ENCODE peak calls at places on chromosomes 5 and 9, in nine cellular contexts. T is epithelial cell of esophagus; N is CD8-positive, alpha-beta T cell; M is BJ; E is mesothelial cell of epicardium; I is A549; Q is RWPE1; W is ovary; L is GM10248. X is an unnamed sample.
A peak's percentile ranks its signal among the peaks of the same experiment; 100 is the strongest.

GRCh38 chr5:107919361-107919760 is 248.6 kb upstream of the EFNA5 start:
- DNase-seq in T (no peak), N (no peak), M (no peak), E (no peak), I (no peak), Q (no peak), W (no peak), L (no peak), X (no peak)

GRCh38 chr9:135914921-135915320 is 7.6 kb upstream of the CAMSAP1 start:
- DNase-seq in T (no peak), N (no peak), M (no peak), E (no peak), I (no peak), Q (no peak), W (no peak), L (no peak), X (no peak)

GRCh38 chr5:80275347-80275746 is 19.5 kb upstream of the SERINC5 start:
- DNase-seq in T (peak; percentile 16), N (peak; percentile 33), M (no peak), E (no peak), I (no peak), Q (no peak), W (no peak), L (no peak), X (no peak)

GRCh38 chr5:994821-995220 is 13.8 kb upstream of the NKD2 start:
- DNase-seq in T (no peak), N (no peak), M (no peak), E (no peak), I (no peak), Q (no peak), W (no peak), L (no peak), X (peak; percentile 7)

GRCh38 chr9:135032041-135032835 is 55.2 kb upstream of the OLFM1 start:
- DNase-seq in T (no peak), N (no peak), M (no peak), E (no peak), I (no peak), Q (no peak), W (no peak), L (no peak), X (no peak)

GRCh38 chr5:1805326-1805725 is 4.1 kb downstream of the NDUFS6 start:
- DNase-seq in T (no peak), N (no peak), M (no peak), E (no peak), I (no peak), Q (no peak), W (no peak), L (no peak), X (no peak)

GRCh38 chr9:73855206-73855605 is 641.9 kb upstream of the RORB start:
- DNase-seq in T (no peak), N (no peak), M (no peak), E (no peak), I (no peak), Q (no peak), W (no peak), L (no peak), X (no peak)

GRCh38 chr5:74766348-74766886 is 500 bp downstream of the GFM2 start:
- DNase-seq in T (peak; percentile 77), N (no peak), M (no peak), E (no peak), I (peak; percentile 66), Q (peak; percentile 75), W (no peak), L (peak; percentile 72), X (no peak)

GRCh38 chr9:112548836-112549235 is 62.2 kb downstream of the KIAA1958 start:
- DNase-seq in T (no peak), N (no peak), M (no peak), E (no peak), I (no peak), Q (no peak), W (no peak), L (no peak), X (no peak)

GRCh38 chr5:61342066-61342465 is 10.0 kb downstream of the ZSWIM6 start:
- DNase-seq in T (peak; percentile 60), N (no peak), M (peak; percentile 47), E (no peak), I (no peak), Q (peak; percentile 64), W (no peak), L (no peak), X (no peak)

GRCh38 chr5:72246239-72246580 is 73.8 kb downstream of the MRPS27 start:
- DNase-seq in T (peak; percentile 54), N (no peak), M (no peak), E (no peak), I (peak; percentile 17), Q (no peak), W (no peak), L (no peak), X (no peak)

GRCh38 chr9:28779240-28779639 is 1206.0 kb upstream of the C9orf72 start:
- DNase-seq in T (peak; percentile 85), N (no peak), M (no peak), E (no peak), I (no peak), Q (peak; percentile 34), W (no peak), L (no peak), X (no peak)

GRCh38 chr5:35880166-35880565 is 23.5 kb downstream of the IL7R start:
- DNase-seq in T (no peak), N (no peak), M (no peak), E (no peak), I (no peak), Q (no peak), W (no peak), L (no peak), X (no peak)

GRCh38 chr5:78496373-78496772 is 136.0 kb downstream of the SCAMP1 start:
- DNase-seq in T (peak; percentile 71), N (no peak), M (no peak), E (no peak), I (no peak), Q (no peak), W (no peak), L (no peak), X (no peak)

GRCh38 chr5:178162481-178162880 is 8.8 kb upstream of the NHP2 start:
- DNase-seq in T (no peak), N (no peak), M (no peak), E (no peak), I (no peak), Q (no peak), W (no peak), L (no peak), X (no peak)

GRCh38 chr5:54644226-54644625 is 126.7 kb downstream of the SNX18 start:
- DNase-seq in T (peak; percentile 96), N (no peak), M (no peak), E (no peak), I (no peak), Q (peak; percentile 96), W (no peak), L (no peak), X (no peak)

GRCh38 chr5:41191249-41191648 is 22.1 kb downstream of the C6 start:
- DNase-seq in T (peak; percentile 50), N (no peak), M (no peak), E (no peak), I (no peak), Q (no peak), W (no peak), L (no peak), X (no peak)

GRCh38 chr5:134438641-134439621 is 27.2 kb upstream of the CDKN2AIPNL start:
- DNase-seq in T (peak; percentile 99), N (no peak), M (peak; percentile 98), E (no peak), I (no peak), Q (peak; percentile 97), W (peak; percentile 90), L (no peak), X (no peak)
- TF ChIP-seq CTCF in T (peak; percentile 32), N (no peak), M (no peak), E (no peak), I (no peak), Q (no peak), W (no peak), L (no peak), X (no peak)

GRCh38 chr9:16575142-16575877 is 295.2 kb downstream of the BNC2 start:
- DNase-seq in T (no peak), N (no peak), M (no peak), E (no peak), I (no peak), Q (no peak), W (no peak), L (no peak), X (no peak)
- TF ChIP-seq CTCF in T (no peak), N (no peak), M (no peak), E (no peak), I (peak; percentile 38), Q (no peak), W (no peak), L (no peak), X (no peak)

DNA sequence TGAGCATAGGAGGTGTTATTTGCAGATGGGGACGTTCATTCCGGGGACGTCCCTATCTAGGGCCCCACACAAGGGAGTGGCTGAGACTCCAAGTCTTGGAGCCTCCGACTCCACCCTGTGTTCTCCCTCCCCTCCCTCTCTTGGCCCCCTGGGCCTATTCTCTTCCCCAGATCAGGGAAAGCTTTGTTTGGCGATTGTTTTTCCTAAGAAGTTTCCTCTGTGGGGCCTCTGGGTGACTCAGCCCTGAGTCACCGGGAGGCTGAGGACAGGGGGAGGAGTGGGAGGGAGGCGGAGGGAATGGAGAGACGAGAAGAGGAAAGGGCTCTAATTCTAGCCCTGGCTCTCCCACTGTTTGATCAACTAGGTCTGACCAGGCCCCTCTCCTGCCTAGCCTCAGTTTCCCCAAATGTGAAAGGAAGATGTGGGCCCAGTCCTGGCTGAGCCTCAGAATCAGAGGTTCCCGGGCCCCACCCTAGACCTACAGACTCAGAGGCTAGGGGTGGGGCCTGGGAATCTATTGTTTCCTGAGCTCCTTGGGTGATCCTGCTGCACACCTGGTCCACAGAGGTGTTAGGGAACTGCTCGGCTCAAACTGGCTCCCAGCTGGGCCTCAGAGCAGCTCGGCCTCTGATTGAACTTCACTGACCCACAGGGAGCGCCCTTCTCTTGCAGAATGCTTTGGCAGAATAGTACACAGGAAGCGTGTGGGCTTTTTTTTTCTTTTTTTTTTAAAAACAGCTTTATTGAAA is 19.2 kb downstream of the GSN start:
- DNase-seq in T (peak; percentile 95), N (no peak), M (peak; percentile 87), E (peak; percentile 64), I (peak; percentile 97), Q (peak; percentile 99), W (peak; percentile 89), L (no peak), X (no peak)
- TF ChIP-seq CTCF in T (no peak), N (no peak), M (peak; percentile 38), E (no peak), I (peak; percentile 35), Q (no peak), W (no peak), L (no peak), X (no peak)

DNA sequence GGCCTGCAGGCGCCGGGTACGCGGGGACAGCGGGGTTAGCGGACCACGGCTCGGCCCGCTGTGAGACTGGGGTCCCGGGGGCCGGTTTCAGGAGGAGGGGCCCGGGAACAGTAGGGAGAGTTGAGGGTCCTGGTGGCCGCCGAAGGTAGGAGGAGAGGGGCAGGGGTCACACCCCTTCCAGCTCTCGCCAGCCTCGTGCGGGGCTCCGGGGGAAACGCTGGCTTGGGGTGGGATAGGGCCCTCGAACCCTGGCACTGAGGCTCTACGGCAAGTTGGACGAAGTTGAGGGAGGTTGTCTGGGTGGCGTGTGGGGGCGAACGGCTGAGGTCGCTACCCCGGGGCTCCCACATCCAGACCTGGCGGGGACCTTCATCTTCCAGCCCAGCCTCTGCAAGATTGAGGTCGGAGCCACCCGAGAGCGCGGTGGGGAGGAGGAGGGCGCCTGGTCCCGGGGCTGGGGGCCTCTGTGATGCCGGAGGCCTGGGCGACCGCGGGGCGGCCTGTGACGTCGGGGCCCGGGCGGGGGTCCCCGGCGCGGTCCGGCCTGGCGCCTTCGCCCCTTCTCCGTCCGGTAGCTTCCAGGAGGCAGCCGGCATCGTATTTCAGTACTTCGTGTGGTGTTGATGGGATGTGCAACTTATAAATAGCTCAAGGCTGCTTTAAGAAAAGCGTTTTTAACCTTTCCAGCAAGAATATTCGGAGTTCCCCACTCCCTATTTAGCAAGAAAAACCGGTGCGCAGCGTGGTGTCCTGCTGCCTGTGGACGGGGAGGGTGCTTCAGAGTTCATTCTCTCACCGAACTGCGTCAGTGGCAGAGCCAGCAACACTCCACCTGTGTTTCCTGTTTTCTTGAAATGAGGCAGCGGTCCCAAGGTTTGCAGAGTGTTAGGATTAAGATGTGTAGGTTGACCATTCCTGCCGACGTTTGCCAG is 910 bp downstream of the HABP4 start:
- DNase-seq in T (peak; percentile 34), N (peak; percentile 57), M (no peak), E (peak; percentile 55), I (peak; percentile 26), Q (peak; percentile 63), W (peak; percentile 18), L (peak; percentile 33), X (no peak)
- TF ChIP-seq CTCF in T (no peak), N (no peak), M (no peak), E (no peak), I (no peak), Q (no peak), W (no peak), L (no peak), X (no peak)